ENCODE peak calls at places on chromosome 10, in ten cellular contexts. H, Z, F, P, J, N, R, G, C and L are unnamed samples.

GRCh38 chr10:49090696-49091338 is 24.5 kb downstream of the VSTM4 start:
- DNase-seq in J (no peak), Z (no peak), F (no peak), C (no peak), N (no peak), P (no peak), G (no peak), R (peak; percentile 28), H (no peak), L (no peak)

GRCh38 chr10:70537398-70538194 is 59.0 kb downstream of the PALD1 start:
- DNase-seq in P (no peak), J (no peak), G (peak; percentile 20), Z (no peak), H (no peak), C (no peak), F (no peak), N (peak; percentile 86), R (peak; percentile 96), L (no peak)

GRCh38 chr10:55370021-55370420 is 569.0 kb upstream of the PCDH15 start:
- DNase-seq in G (peak; percentile 71), C (no peak), H (no peak), F (no peak), N (no peak), J (no peak), Z (no peak), P (peak; percentile 20), R (no peak), L (no peak)

GRCh38 chr10:133007360-133007858 is 65.0 kb upstream of the CFAP46 start:
- DNase-seq in G (no peak), J (no peak), P (no peak), N (no peak), C (peak; percentile 62), H (no peak), R (no peak), Z (no peak), F (no peak), L (no peak)

GRCh38 chr10:124308811-124309210 is 109.9 kb downstream of the OAT start:
- DNase-seq in Z (peak; percentile 36), J (no peak), N (no peak), H (no peak), F (no peak), R (peak; percentile 41), G (no peak), C (no peak), P (no peak), L (no peak)

GRCh38 chr10:77505431-77506334 is 131.9 kb downstream of the KCNMA1 start:
- DNase-seq in R (no peak), H (no peak), N (no peak), P (no peak), Z (no peak), J (peak; percentile 68), F (peak; percentile 92), G (peak; percentile 94), C (no peak), L (no peak)

GRCh38 chr10:98608417-98608816 is 161.7 kb upstream of the HPS1 start:
- DNase-seq in J (no peak), H (peak; percentile 24), R (peak; percentile 49), Z (peak; percentile 79), P (no peak), F (no peak), N (peak; percentile 14), G (peak; percentile 22), C (no peak), L (peak; percentile 19)

GRCh38 chr10:43981232-43981631 is 332.6 kb upstream of the ZNF32 start:
- DNase-seq in J (no peak), F (no peak), C (no peak), P (no peak), H (no peak), Z (no peak), G (peak; percentile 59), N (no peak), R (no peak), L (no peak)

GRCh38 chr10:33332183-33333031 is 2.1 kb downstream of the NRP1 start:
- DNase-seq in H (no peak), N (no peak), J (no peak), C (no peak), R (no peak), G (peak; percentile 60), Z (no peak), P (no peak), F (peak; percentile 41), L (no peak)

GRCh38 chr10:14775656-14776055 is 959 bp upstream of the FAM107B start:
- DNase-seq in G (no peak), P (no peak), J (no peak), C (no peak), N (no peak), R (no peak), Z (no peak), H (no peak), F (no peak), L (no peak)

DNA sequence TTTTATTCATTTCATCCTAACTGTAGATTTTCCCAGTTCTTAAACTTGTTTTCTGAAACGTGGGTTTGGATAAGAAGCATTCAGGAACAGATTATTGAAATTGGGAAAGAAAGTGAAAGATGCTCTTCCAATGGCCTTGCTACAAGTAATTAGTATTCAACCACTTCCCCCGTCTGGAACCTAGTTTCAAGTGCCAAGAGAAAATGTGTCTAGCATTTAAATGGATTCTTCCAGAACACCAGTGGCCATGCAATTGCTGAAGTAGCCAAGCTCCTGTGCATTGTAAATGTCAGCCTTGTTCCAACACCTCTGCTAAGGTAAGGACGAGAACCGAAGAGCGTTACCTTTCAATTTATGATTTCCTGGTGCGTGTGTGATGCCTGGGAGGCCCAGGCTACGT is 68.2 kb downstream of the PFKFB3 start:
- DNase-seq in H (no peak), F (no peak), G (no peak), N (no peak), P (no peak), J (no peak), Z (no peak), C (no peak), R (no peak), L (no peak)
- H3K27ac ChIP-seq in H (no peak overlapping the region), F (no peak overlapping the region), G (no peak overlapping the region), N (no peak overlapping the region), P (no peak overlapping the region), J (no peak overlapping the region), Z (no peak overlapping the region), C (peak overlapping the region; percentile 84), R (no peak overlapping the region), L (no peak overlapping the region)

DNA sequence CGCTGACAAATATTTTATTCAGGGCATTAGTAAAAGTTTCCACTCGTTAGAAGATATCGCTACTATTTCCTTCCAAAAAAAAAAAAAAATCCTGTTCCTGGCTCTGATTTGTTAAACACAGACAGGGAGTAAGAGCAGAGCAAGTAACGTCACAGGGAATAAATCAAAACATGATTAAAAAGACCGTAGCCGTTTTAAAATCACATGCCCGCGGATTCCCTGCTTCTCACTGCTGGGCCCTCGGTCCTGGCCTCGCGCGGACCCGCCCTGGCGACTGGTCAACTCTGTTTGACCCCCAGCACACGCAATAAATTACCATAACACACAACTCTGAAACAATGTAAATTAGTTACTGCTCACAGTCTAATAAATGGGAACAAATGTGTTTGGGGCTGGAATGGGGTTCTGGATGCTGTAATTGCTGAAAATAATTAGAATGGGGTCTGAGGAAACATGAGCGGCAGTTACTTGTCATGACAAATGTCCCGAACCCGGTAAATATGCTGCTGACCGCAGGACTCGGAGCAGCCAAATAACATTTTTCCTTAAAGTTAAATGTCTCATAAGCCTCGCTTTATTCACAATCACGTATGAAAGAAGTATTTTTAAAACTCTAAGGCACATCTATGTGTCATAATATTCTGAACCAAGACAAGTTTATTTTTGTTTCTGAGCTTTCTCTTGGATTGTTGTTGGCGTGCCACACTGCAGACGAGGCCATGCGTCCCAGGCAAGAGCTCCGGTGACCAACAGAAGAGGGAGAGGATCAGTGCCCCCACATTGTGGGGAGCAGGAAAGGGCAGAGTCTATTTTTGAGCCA is 17.9 kb downstream of the EBF3 start:
- DNase-seq in G (peak; percentile 47), C (no peak), F (no peak), H (peak; percentile 48), J (no peak), P (no peak), R (no peak), N (no peak), Z (peak; percentile 69), L (peak; percentile 56)
- H3K27ac ChIP-seq in G (no peak overlapping the region), C (no peak overlapping the region), F (no peak overlapping the region), H (peak overlapping the region; percentile 93), J (no peak overlapping the region), P (no peak overlapping the region), R (no peak overlapping the region), N (no peak overlapping the region), Z (peak overlapping the region; percentile 71), L (peak overlapping the region; percentile 85)

DNA sequence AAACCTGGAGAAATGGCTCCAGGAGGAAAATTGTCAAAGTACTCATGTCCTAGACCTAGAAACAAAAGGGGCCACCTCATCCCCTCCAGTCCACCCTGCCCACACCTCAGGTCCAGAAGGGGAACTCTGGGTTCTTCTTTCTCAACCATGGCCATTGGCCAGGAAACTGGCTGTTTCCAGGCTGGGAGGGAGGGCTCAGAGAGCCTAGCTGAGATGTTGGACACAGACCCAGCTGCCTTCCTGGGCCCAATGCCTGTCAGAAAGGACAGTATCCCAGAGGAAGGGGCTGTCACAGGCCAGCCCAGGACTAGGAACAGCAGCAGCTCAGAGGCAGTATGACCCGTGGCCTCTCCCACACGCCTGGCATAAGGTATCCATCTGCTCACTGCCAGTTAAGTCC is 9.6 kb downstream of the GRID1 start:
- DNase-seq in G (no peak), H (no peak), N (no peak), C (no peak), R (no peak), F (no peak), Z (peak; percentile 62), P (no peak), J (no peak), L (no peak)
- H3K27ac ChIP-seq in G (no peak overlapping the region), H (no peak overlapping the region), N (no peak overlapping the region), C (no peak overlapping the region), R (no peak overlapping the region), F (no peak overlapping the region), Z (no peak overlapping the region), P (no peak overlapping the region), J (no peak overlapping the region), L (no peak overlapping the region)

DNA sequence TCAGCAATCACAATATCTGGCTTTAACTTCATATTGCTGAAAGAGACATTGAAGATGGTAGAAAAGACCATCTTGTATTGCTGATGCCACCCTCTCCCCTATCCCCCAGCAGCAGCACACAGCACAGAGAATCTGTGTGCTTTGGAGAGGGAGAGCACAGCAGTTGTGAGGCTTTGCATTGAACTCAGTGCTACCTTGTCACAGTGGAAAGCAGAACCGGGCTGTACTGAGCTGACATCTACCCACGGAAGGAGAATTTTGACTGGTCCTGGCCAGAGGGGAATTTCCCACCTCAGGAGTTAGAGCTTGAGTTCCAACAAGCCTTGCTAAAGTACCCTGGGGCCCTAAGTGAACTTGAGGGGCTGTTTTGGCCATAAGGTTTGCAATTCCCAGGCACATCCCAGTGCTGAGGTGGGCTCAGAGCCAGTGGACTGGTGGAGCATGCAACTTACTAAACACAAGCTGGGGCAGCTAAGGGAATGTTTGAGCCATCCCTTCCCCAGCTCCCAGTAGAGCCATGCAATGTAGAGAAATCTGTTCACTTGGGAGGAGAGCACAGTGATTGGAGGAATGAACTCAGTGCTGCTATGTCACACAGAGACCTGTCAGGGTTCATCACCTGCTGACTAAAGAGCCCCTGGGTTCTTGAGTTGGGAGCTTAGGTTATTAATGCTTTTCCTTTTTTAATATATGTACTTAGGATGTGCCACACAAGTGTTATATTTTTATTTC is 62.1 kb downstream of the OR13A1 start:
- DNase-seq in Z (no peak), R (no peak), P (no peak), G (no peak), H (no peak), C (no peak), N (no peak), J (no peak), F (no peak), L (no peak)
- H3K27ac ChIP-seq in Z (no peak overlapping the region), R (no peak overlapping the region), P (no peak overlapping the region), G (no peak overlapping the region), H (no peak overlapping the region), C (no peak overlapping the region), N (no peak overlapping the region), J (no peak overlapping the region), F (no peak overlapping the region), L (no peak overlapping the region)